ENCODE peak calls at places on chromosomes 16 and 17, in nine cellular contexts. Z is astrocyte of the spinal cord, T is A549, D is epithelial cell of proximal tubule, U is fibroblast of mammary gland, R is Calu3, E is tibial artery, A is heart right ventricle, C is esophagus squamous epithelium. J is an unnamed sample.

GRCh38 chr16:15811778-15812750 is 44.8 kb downstream of the MYH11 start:
- DNase-seq in Z (peak), T (peak), D (no peak), U (peak), R (peak), E (peak), A (peak), C (no peak), J (no peak)

GRCh38 chr16:81531415-81531814 is 86.8 kb downstream of the CMIP start:
- DNase-seq in Z (no peak), T (peak), D (peak), U (peak), R (no peak), E (no peak), A (no peak), C (no peak), J (no peak)

GRCh38 chr16:66146689-66147330 is 219.7 kb upstream of the CDH5 start:
- DNase-seq in Z (no peak), T (no peak), D (no peak), U (peak), R (no peak), E (peak), A (no peak), C (no peak), J (no peak)

GRCh38 chr17:77343031-77343866 is 202.5 kb downstream of the SEC14L1 start:
- DNase-seq in Z (no peak), T (no peak), D (no peak), U (no peak), R (no peak), E (peak), A (no peak), C (no peak), J (no peak)

GRCh38 chr16:62692685-62693084 is 656.4 kb upstream of the CDH8 start:
- DNase-seq in Z (no peak), T (no peak), D (no peak), U (no peak), R (no peak), E (no peak), A (no peak), C (no peak), J (no peak)

GRCh38 chr16:11977206-11978041 is 890 bp downstream of the SNX29 start:
- DNase-seq in Z (peak), T (peak), D (no peak), U (peak), R (no peak), E (peak), A (peak), C (no peak), J (no peak)

GRCh38 chr16:50841081-50841886 is 99.4 kb downstream of the CYLD start:
- DNase-seq in Z (no peak), T (no peak), D (no peak), U (no peak), R (no peak), E (no peak), A (no peak), C (no peak), J (peak)

GRCh38 chr17:79388556-79389295 is 222.1 kb downstream of the RBFOX3 start:
- DNase-seq in Z (peak), T (peak), D (no peak), U (peak), R (peak), E (no peak), A (peak), C (no peak), J (peak)

GRCh38 chr17:83182620-83183063 is 103.2 kb downstream of the METRNL start:
- DNase-seq in Z (no peak), T (no peak), D (no peak), U (no peak), R (no peak), E (peak), A (no peak), C (no peak), J (no peak)

GRCh38 chr16:30658731-30659506 is 688 bp downstream of the FBRS start:
- DNase-seq in Z (peak), T (peak), D (peak), U (peak), R (peak), E (peak), A (peak), C (peak), J (peak)

GRCh38 chr17:17994271-17994670 is 21.6 kb downstream of the DRC3 start:
- DNase-seq in Z (peak), T (peak), D (no peak), U (peak), R (no peak), E (no peak), A (peak), C (no peak), J (no peak)

GRCh38 chr16:66894948-66895696 is 14.8 kb downstream of the PDP2 start:
- DNase-seq in Z (peak), T (peak), D (no peak), U (peak), R (peak), E (peak), A (peak), C (peak), J (peak)

GRCh38 chr16:61148930-61149329 is 887.3 kb downstream of the CDH8 start:
- DNase-seq in Z (no peak), T (peak), D (no peak), U (no peak), R (no peak), E (no peak), A (no peak), C (no peak), J (no peak)

GRCh38 chr17:9009737-9010136 is 11.6 kb upstream of the NTN1 start:
- DNase-seq in Z (no peak), T (no peak), D (no peak), U (no peak), R (no peak), E (peak), A (no peak), C (no peak), J (no peak)

GRCh38 chr16:11824362-11824761 is 27.0 kb downstream of the RSL1D1 start:
- DNase-seq in Z (no peak), T (peak), D (no peak), U (no peak), R (peak), E (peak), A (peak), C (no peak), J (no peak)

GRCh38 chr16:74998481-74999207 is at the start of gene ZNRF1:
- DNase-seq in Z (peak), T (peak), D (no peak), U (peak), R (peak), E (peak), A (peak), C (no peak), J (peak)

GRCh38 chr17:77828749-77829539 is 129.6 kb upstream of the TNRC6C start:
- DNase-seq in Z (no peak), T (no peak), D (no peak), U (no peak), R (no peak), E (peak), A (no peak), C (no peak), J (no peak)

GRCh38 chr16:77113835-77114234 is 77.2 kb upstream of the MON1B start:
- DNase-seq in Z (no peak), T (no peak), D (no peak), U (peak), R (no peak), E (no peak), A (peak), C (no peak), J (no peak)

GRCh38 chr16:31713945-31714898 is 159.4 kb upstream of the ZNF267 start:
- DNase-seq in Z (no peak), T (no peak), D (no peak), U (no peak), R (no peak), E (no peak), A (no peak), C (no peak), J (no peak)

GRCh38 chr16:1779741-1780676 is 2.4 kb downstream of the SPSB3 start:
- DNase-seq in Z (no peak), T (no peak), D (no peak), U (no peak), R (no peak), E (no peak), A (no peak), C (no peak), J (no peak)

GRCh38 chr17:65855245-65855644 is 293.8 kb upstream of the AXIN2 start:
- DNase-seq in Z (peak), T (peak), D (peak), U (peak), R (peak), E (no peak), A (no peak), C (no peak), J (no peak)

GRCh38 chr16:69501956-69502457 is 63.8 kb upstream of the NFAT5 start:
- DNase-seq in Z (no peak), T (no peak), D (peak), U (no peak), R (no peak), E (no peak), A (no peak), C (no peak), J (peak)

GRCh38 chr17:71192039-71192555 is 928.7 kb upstream of the SOX9 start:
- DNase-seq in Z (no peak), T (no peak), D (no peak), U (no peak), R (no peak), E (no peak), A (no peak), C (no peak), J (no peak)

GRCh38 chr16:30184430-30185140 is 1.2 kb downstream of the CORO1A start:
- DNase-seq in Z (no peak), T (no peak), D (no peak), U (no peak), R (no peak), E (no peak), A (peak), C (no peak), J (peak)

GRCh38 chr17:42698736-42699414 is 16.5 kb downstream of the CNTNAP1 start:
- DNase-seq in Z (peak), T (no peak), D (no peak), U (peak), R (no peak), E (peak), A (peak), C (no peak), J (no peak)

GRCh38 chr17:49582055-49582703 is 6.5 kb downstream of the NXPH3 start:
- DNase-seq in Z (no peak), T (no peak), D (no peak), U (no peak), R (no peak), E (no peak), A (no peak), C (no peak), J (no peak)

GRCh38 chr16:58413359-58413758 is 21.1 kb downstream of the GINS3 start:
- DNase-seq in Z (no peak), T (no peak), D (no peak), U (peak), R (no peak), E (no peak), A (no peak), C (no peak), J (no peak)

GRCh38 chr17:3534881-3535252 is 22.7 kb downstream of the TRPV3 start:
- DNase-seq in Z (peak), T (peak), D (no peak), U (peak), R (no peak), E (no peak), A (no peak), C (no peak), J (peak)

GRCh38 chr16:25023541-25023940 is 8.4 kb upstream of the ARHGAP17 start:
- DNase-seq in Z (no peak), T (no peak), D (no peak), U (no peak), R (no peak), E (no peak), A (no peak), C (no peak), J (no peak)

GRCh38 chr17:61152898-61153297 is 246.7 kb upstream of the TBX2 start:
- DNase-seq in Z (no peak), T (no peak), D (no peak), U (no peak), R (no peak), E (no peak), A (no peak), C (no peak), J (no peak)

GRCh38 chr17:27489045-27489715 is 32.9 kb downstream of the KSR1 start:
- DNase-seq in Z (peak), T (peak), D (no peak), U (peak), R (peak), E (peak), A (peak), C (no peak), J (no peak)

GRCh38 chr17:50508573-50509460 is 578 bp downstream of the MYCBPAP start:
- DNase-seq in Z (no peak), T (no peak), D (no peak), U (no peak), R (no peak), E (no peak), A (no peak), C (no peak), J (no peak)

GRCh38 chr17:70810609-70811008 is 641.3 kb downstream of the KCNJ2 start:
- DNase-seq in Z (no peak), T (no peak), D (no peak), U (no peak), R (no peak), E (no peak), A (no peak), C (no peak), J (no peak)

GRCh38 chr16:67235816-67236547 is 9.1 kb downstream of the TMEM208 start:
- DNase-seq in Z (no peak), T (no peak), D (no peak), U (no peak), R (no peak), E (no peak), A (no peak), C (no peak), J (no peak)

GRCh38 chr17:57707892-57708291 is 37.2 kb downstream of the CCDC182 start:
- DNase-seq in Z (no peak), T (no peak), D (no peak), U (no peak), R (no peak), E (no peak), A (peak), C (no peak), J (no peak)

GRCh38 chr17:21193031-21193430 is 20.9 kb downstream of the TMEM11 start:
- DNase-seq in Z (no peak), T (no peak), D (no peak), U (no peak), R (no peak), E (no peak), A (no peak), C (no peak), J (no peak)

GRCh38 chr17:73189417-73190099 is 3.3 kb upstream of the COG1 start:
- DNase-seq in Z (peak), T (peak), D (no peak), U (peak), R (peak), E (no peak), A (no peak), C (no peak), J (peak)

GRCh38 chr17:68296217-68297140 is 5.2 kb downstream of the ARSG start:
- DNase-seq in Z (no peak), T (no peak), D (no peak), U (no peak), R (no peak), E (no peak), A (no peak), C (no peak), J (no peak)

GRCh38 chr17:2061441-2061797 is 6.5 kb downstream of the HIC1 start:
- DNase-seq in Z (peak), T (no peak), D (no peak), U (no peak), R (no peak), E (no peak), A (no peak), C (no peak), J (no peak)
- TF ChIP-seq CTCF in Z (no peak), T (no peak), D (no peak), U (no peak), R (no peak), E (no peak), A (no peak), C (no peak), J (no peak)

GRCh38 chr17:16920628-16921020 is 51.3 kb downstream of the TNFRSF13B start:
- DNase-seq in Z (no peak), T (no peak), D (no peak), U (no peak), R (no peak), E (peak), A (no peak), C (no peak), J (no peak)

GRCh38 chr17:16917995-16918394 is 53.9 kb downstream of the TNFRSF13B start:
- DNase-seq in Z (no peak), T (no peak), D (no peak), U (no peak), R (no peak), E (peak), A (no peak), C (no peak), J (no peak)

GRCh38 chr17:16918443-16918842 is 53.5 kb downstream of the TNFRSF13B start:
- DNase-seq in Z (no peak), T (no peak), D (no peak), U (no peak), R (no peak), E (no peak), A (no peak), C (no peak), J (no peak)

GRCh38 chr17:16922386-16923096 is 49.4 kb downstream of the TNFRSF13B start:
- DNase-seq in Z (no peak), T (peak), D (no peak), U (no peak), R (no peak), E (no peak), A (no peak), C (no peak), J (no peak)

DNA sequence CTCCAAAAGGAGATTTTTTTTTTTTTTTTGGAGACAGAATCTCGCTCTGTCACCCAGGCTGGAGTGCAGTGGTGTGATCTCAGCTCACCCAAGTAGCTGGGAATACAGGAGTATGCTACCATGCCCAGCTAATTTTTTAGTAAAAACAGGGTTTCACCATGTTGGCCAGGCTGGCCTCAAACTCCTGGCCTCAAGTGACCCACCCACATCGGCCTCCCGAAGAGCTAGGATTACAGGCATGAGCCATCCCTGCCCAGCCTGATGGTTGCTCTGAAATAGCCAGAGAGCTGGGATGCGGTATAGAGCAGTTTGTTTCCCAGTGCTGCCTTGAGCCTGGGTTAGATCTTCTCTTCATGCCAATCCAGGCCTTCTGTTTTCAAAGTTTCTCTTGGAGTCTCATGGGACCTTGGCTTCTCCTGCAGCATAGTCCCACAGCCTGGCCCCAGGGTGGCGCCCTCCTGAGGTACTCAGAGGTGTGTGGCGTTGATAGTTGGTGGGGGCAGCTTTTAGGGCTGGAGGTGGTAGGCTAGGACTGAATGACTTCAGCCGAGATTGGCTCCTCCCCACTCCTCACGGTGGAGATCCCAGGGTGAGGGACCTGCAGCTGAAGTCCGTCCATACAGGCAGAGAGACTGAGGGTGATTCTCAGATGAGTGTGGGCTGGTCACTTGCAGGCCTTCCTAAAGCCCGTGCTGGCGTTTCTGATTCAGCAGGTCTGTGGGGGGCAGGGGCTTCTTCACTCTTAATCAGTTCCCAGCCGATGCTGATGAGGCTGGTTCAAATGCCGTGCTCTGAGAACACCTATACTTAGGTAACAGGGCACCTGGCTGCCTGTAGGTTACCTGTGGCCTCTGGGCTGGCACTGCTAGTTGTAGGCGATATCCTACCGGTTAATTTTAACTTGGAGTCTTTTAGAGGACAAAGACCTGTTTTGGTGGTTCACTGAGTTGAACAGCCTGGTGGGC is 52.0 kb downstream of the TNFRSF13B start:
- DNase-seq in Z (no peak), T (no peak), D (no peak), U (no peak), R (no peak), E (peak), A (no peak), C (no peak), J (no peak)
- TF ChIP-seq CTCF in Z (no peak), T (no peak), D (peak), U (no peak), R (no peak), E (no peak), A (no peak), C (no peak), J (no peak)

GRCh38 chr16:85055503-85056210 is 28.1 kb downstream of the KIAA0513 start:
- DNase-seq in Z (no peak), T (no peak), D (no peak), U (peak), R (no peak), E (no peak), A (no peak), C (peak), J (peak)

GRCh38 chr16:85058909-85059308 is 31.3 kb downstream of the KIAA0513 start:
- DNase-seq in Z (no peak), T (no peak), D (no peak), U (no peak), R (no peak), E (no peak), A (no peak), C (no peak), J (no peak)

GRCh38 chr16:85056211-85056748 is 28.7 kb downstream of the KIAA0513 start:
- DNase-seq in Z (no peak), T (no peak), D (no peak), U (peak), R (no peak), E (no peak), A (no peak), C (no peak), J (no peak)

GRCh38 chr16:85057948-85058347 is 30.4 kb downstream of the KIAA0513 start:
- DNase-seq in Z (no peak), T (no peak), D (no peak), U (no peak), R (no peak), E (no peak), A (peak), C (no peak), J (no peak)

DNA sequence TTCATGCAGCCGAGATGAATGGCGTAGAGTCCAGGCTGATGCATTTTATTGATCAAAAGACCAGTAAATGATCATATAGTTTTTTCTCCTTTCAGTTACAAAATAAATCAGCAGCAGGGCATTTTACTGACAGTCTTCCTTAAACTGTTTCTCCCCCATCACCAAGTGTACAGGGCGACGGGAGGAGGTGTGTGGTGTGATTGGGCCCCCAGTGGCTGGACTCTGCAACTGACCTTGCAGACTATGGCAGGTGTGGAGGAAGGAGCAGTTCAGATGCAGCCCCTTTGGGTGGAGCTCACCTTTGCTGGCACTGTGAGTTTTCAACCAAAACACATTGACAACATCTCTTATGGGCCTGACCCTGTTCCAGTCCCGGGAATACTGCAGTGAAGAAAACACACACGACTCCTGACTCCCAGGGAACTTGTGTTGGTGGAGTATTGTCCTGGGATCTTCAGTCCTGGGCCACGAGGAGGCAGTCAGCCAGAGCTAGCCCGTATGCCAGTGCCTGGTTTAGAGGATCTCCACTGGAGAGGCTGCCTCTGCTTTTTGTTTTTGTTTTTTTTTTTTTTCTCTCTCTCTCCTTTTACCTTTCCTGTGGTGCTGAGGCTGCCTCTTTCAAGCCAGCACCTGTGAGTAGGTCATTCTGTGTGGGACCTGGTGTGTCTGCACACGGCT is 29.8 kb downstream of the KIAA0513 start:
- DNase-seq in Z (no peak), T (peak), D (no peak), U (no peak), R (peak), E (no peak), A (no peak), C (no peak), J (peak)
- TF ChIP-seq CTCF in Z (peak), T (no peak), D (peak), U (no peak), R (peak), E (no peak), A (no peak), C (no peak), J (peak)

DNA sequence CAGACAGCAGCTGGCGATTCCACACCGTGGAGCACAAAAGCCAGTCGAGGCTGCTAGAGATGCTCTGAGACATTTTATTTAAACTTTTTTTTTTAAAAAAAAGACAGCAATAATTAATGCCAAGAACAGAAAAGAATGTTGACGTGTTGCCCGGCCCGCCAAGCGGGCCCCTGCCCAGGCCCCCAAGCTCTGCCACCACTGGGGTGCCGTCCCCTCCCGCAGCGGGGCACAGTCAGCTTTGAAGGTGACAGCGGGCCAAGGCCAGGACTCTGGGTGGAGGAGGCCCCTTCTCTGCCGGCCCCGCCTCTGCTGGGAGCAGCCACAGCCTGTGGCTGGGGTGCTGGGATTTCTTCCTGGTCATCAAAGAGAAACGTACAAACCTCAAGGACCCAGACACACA is 9.8 kb downstream of the RNF166 start:
- DNase-seq in Z (no peak), T (no peak), D (no peak), U (no peak), R (no peak), E (no peak), A (no peak), C (no peak), J (no peak)
- TF ChIP-seq CTCF in Z (no peak), T (no peak), D (no peak), U (no peak), R (no peak), E (no peak), A (no peak), C (no peak), J (no peak)